ENCODE peak calls at places on chromosomes 12 and 14, in six cellular contexts. F, P, G, D, S and H are unnamed samples. For H3K4me1, the result is how much of the 10 kb centered on the place peaks cover.

GRCh38 chr12:108247130-108247529 is 92.0 kb downstream of the CMKLR1 start:
- DNase-seq in S (no peak), G (no peak), D (no peak), F (no peak), P (no peak), H (no peak)

GRCh38 chr12:40039598-40039997 is 66.3 kb downstream of the SLC2A13 start:
- DNase-seq in D (no peak), F (no peak), G (no peak), S (no peak), P (no peak), H (no peak)

GRCh38 chr12:125015680-125016310 is 22.4 kb downstream of the BRI3BP start:
- DNase-seq in D (no peak), S (peak), F (no peak), G (no peak), P (no peak), H (no peak)

GRCh38 chr12:50013361-50014147 is 11.7 kb downstream of the RACGAP1 start:
- DNase-seq in F (no peak), D (no peak), P (no peak), G (no peak), S (no peak), H (no peak)

GRCh38 chr12:94149781-94150482 is 1.6 kb downstream of the PLXNC1 start:
- DNase-seq in G (no peak), P (peak), S (peak), D (peak), F (peak), H (no peak)

GRCh38 chr14:69423279-69423678 is 24.8 kb downstream of the SLC39A9 start:
- DNase-seq in P (no peak), F (no peak), S (no peak), G (no peak), D (no peak), H (no peak)

GRCh38 chr12:10967409-10967808 is 19.3 kb downstream of the TAS2R50 start:
- DNase-seq in D (no peak), F (no peak), P (no peak), S (no peak), G (no peak), H (no peak)

GRCh38 chr14:58151701-58152568 is at the start of gene ARMH4:
- DNase-seq in S (peak), G (peak), D (peak), F (peak), P (peak), H (peak)

GRCh38 chr12:18264581-18265075 is 3.3 kb downstream of the PIK3C2G start:
- DNase-seq in F (no peak), D (no peak), S (no peak), G (no peak), P (no peak), H (no peak)

GRCh38 chr12:24820872-24821271 is 128.0 kb downstream of the BCAT1 start:
- DNase-seq in P (no peak), S (no peak), F (no peak), D (no peak), G (no peak), H (no peak)

DNA sequence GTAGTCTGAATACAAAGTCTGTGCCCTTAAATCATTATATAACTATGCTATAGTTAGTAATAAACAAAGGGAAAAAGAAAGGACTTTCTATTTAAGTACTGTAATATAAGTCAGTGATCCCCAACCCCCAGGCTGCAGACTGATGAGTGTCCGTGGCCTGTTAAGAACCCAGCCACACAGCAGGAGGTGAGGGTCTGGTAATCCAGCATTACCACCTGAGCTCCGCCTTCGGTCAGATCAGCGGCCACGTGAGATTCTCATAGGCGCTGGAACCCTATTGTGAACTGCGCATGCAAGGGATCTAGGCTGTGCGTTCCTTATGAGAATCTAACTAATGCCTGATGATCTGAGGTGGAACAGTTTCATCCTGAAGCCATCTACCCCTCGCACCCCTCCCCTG is 15.7 kb downstream of the NFYB start:
- DNase-seq in S (no peak), G (no peak), D (no peak), F (no peak), P (no peak), H (no peak)
- H3K4me1 ChIP-seq in S (under half), G (under half), D (under half), F (under half), P (under half), H (under half)

DNA sequence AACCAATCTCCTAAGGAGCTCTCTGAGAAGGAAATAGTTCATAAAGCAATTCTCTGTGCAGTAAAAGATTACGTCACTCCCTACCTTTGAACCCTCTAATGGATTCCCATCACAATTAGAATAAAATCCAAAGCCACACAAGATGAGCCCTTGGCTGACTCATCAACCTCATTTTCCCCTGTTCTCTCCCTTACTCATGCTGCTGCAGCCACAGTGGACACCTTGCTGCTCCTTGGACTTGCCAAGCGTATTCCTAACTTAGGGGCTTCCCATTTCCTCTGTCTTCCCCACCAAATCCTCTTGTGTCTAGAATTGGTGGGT is 7.0 kb upstream of the TSPAN8 start:
- DNase-seq in P (no peak), S (no peak), D (no peak), F (no peak), G (no peak), H (no peak)
- H3K27ac ChIP-seq in P (no peak), S (no peak), D (no peak), F (no peak), G (no peak), H (no peak)

GRCh38 chr14:105421723-105422615 is 2.3 kb downstream of the MTA1 start:
- DNase-seq in D (no peak), G (no peak), P (peak), F (no peak), S (no peak), H (no peak)
- H3K4me1 ChIP-seq in D (under half), G (under half), P (under half), F (under half), S (under half), H (under half)

GRCh38 chr12:22683131-22683530 is 58.2 kb downstream of the ETNK1 start:
- DNase-seq in P (no peak), D (no peak), S (no peak), F (no peak), G (no peak), H (no peak)
- H3K27ac ChIP-seq in P (no peak), D (no peak), S (no peak), F (no peak), G (no peak), H (no peak)

DNA sequence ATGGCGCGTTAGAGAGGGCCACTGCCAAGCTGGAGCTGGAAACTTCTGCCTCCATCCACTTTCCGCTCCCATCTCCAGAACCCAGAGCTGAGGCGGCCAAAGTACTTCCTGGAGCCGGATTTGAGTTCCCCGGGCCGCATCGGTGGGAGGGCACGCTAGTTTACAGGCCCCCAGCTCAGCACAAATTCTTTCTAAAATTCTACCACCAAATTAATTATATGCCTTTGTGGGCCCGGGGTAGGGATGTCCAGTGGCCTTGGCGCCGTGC is 3.7 kb downstream of the RFX4 start:
- DNase-seq in D (no peak), P (no peak), G (no peak), F (no peak), S (no peak), H (no peak)
- H3K4me1 ChIP-seq in D (under half), P (under half), G (under half), F (under half), S (under half), H (under half)

GRCh38 chr12:1544991-1545700 is 49.2 kb downstream of the FBXL14 start:
- DNase-seq in S (no peak), F (no peak), D (no peak), G (no peak), P (no peak), H (no peak)
- H3K27ac ChIP-seq in S (no peak), F (no peak), D (no peak), G (no peak), P (no peak), H (no peak)

DNA sequence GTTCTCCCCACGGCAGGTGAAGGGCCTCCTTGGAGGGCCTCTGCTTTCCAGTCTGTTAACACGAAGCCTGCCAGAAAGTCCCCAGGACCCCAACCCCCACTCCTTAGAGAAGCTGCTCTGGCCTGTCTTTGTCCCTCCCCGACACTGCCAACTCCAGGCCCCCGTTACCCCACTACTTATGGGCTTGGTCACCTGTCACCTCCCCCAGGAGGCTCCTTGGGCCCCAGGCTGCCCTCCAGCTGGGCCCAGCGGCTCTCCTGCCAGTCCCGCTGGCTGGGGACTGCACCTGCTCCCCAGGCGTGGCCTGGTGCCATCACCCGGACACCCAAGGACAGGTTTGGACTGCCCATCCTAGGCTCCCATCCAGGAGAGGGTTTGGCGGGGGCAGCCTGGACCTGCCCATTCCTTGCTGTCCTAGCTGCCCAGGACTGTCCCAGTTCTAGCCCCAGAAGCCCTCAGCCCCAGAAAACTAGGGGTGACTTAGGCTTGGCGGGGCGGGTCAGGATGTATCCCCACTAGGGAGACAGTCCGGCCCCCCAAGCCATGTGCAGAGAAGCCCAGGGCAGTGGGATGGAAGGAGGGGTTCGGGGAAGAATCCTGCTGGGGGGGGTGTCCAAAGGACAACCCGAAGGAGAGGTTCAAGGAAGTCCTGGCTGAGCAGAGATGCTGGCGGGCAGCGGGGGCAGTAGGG is 155.7 kb upstream of the C14orf180 start:
- DNase-seq in P (no peak), G (no peak), S (no peak), F (peak), D (no peak), H (no peak)
- H3K4me1 ChIP-seq in P (under half), G (under half), S (under half), F (under half), D (under half), H (under half)